ENCODE peak calls at places on chromosomes 4 and X, in five cellular contexts. H, R, B, P and K are unnamed samples.

GRCh38 chrX:13666836-13667235 is 13.9 kb downstream of the TCEANC start:
- DNase-seq in H (no peak), R (no peak), B (no peak), P (no peak), K (no peak)

GRCh38 chrX:30814978-30815377 is 74.1 kb downstream of the TAB3 start:
- DNase-seq in H (no peak), R (no peak), B (no peak), P (no peak), K (no peak)

GRCh38 chr4:168615294-168615693 is 118.4 kb downstream of the PALLD start:
- DNase-seq in H (peak; percentile 92), R (no peak), B (no peak), P (no peak), K (no peak)

GRCh38 chr4:119284876-119285611 is 36.9 kb downstream of the FABP2 start:
- DNase-seq in H (peak; percentile 63), R (no peak), B (no peak), P (no peak), K (no peak)

GRCh38 chr4:67809502-67809901 is 55.3 kb upstream of the GNRHR start:
- DNase-seq in H (no peak), R (no peak), B (no peak), P (no peak), K (no peak)

GRCh38 chr4:113882668-113883067 is 96.8 kb downstream of the ARSJ start:
- DNase-seq in H (peak; percentile 12), R (no peak), B (no peak), P (no peak), K (no peak)

GRCh38 chr4:67571975-67572374 is 13.4 kb downstream of the STAP1 start:
- DNase-seq in H (no peak), R (no peak), B (no peak), P (no peak), K (no peak)

GRCh38 chr4:165464813-165465381 is 86.1 kb downstream of the CPE start:
- DNase-seq in H (peak; percentile 81), R (no peak), B (no peak), P (no peak), K (no peak)

GRCh38 chrX:68832101-68832416 is 3.2 kb downstream of the EFNB1 start:
- DNase-seq in H (peak; percentile 84), R (peak; percentile 58), B (peak; percentile 79), P (peak; percentile 64), K (peak; percentile 72)

GRCh38 chr4:95637047-95637600 is 88.4 kb upstream of the UNC5C start:
- DNase-seq in H (peak; percentile 28), R (no peak), B (no peak), P (no peak), K (no peak)

GRCh38 chrX:123339201-123339905 is 155.3 kb downstream of the GRIA3 start:
- DNase-seq in H (peak; percentile 45), R (no peak), B (no peak), P (no peak), K (no peak)

GRCh38 chrX:68894142-68894512 is 65.3 kb downstream of the EFNB1 start:
- DNase-seq in H (no peak), R (no peak), B (peak; percentile 75), P (no peak), K (no peak)

GRCh38 chr4:2535386-2536192 is 858 bp upstream of the FAM193A start:
- DNase-seq in H (peak; percentile 50), R (peak; percentile 69), B (peak; percentile 90), P (peak; percentile 75), K (peak; percentile 80)

GRCh38 chr4:67437974-67438713 is 107.2 kb downstream of the CENPC start:
- DNase-seq in H (peak; percentile 84), R (no peak), B (no peak), P (no peak), K (no peak)

GRCh38 chr4:46648088-46648744 is 258.3 kb upstream of the GABRA2 start:
- DNase-seq in H (no peak), R (no peak), B (no peak), P (no peak), K (no peak)

GRCh38 chr4:2785613-2786012 is 7.3 kb upstream of the SH3BP2 start:
- DNase-seq in H (no peak), R (peak; percentile 39), B (peak; percentile 30), P (no peak), K (no peak)

GRCh38 chr4:78776729-78777555 is 792 bp downstream of the BMP2K start:
- DNase-seq in H (peak; percentile 77), R (peak; percentile 64), B (no peak), P (peak; percentile 79), K (peak; percentile 68)

GRCh38 chrX:103475381-103475780 is 43.9 kb downstream of the RAB40A start:
- DNase-seq in H (no peak), R (no peak), B (no peak), P (no peak), K (no peak)

GRCh38 chrX:51892921-51893745 is at the start of gene MAGED1:
- DNase-seq in H (peak; percentile 94), R (peak; percentile 88), B (peak; percentile 94), P (peak; percentile 89), K (peak; percentile 92)

GRCh38 chr4:168655182-168655581 is 158.3 kb downstream of the PALLD start:
- DNase-seq in H (no peak), R (no peak), B (no peak), P (no peak), K (no peak)

GRCh38 chr4:907103-907400 is 25.1 kb downstream of the GAK start:
- DNase-seq in H (no peak), R (no peak), B (no peak), P (no peak), K (no peak)

GRCh38 chr4:906311-907102 is 25.6 kb downstream of the GAK start:
- DNase-seq in H (no peak), R (no peak), B (no peak), P (no peak), K (no peak)

GRCh38 chr4:903066-904046 is 28.8 kb downstream of the GAK start:
- DNase-seq in H (no peak), R (no peak), B (no peak), P (no peak), K (no peak)

GRCh38 chr4:907691-908437 is 24.3 kb downstream of the GAK start:
- DNase-seq in H (no peak), R (no peak), B (no peak), P (no peak), K (no peak)

GRCh38 chr4:905485-906214 is 26.5 kb downstream of the GAK start:
- DNase-seq in H (no peak), R (no peak), B (no peak), P (no peak), K (no peak)
- H3K36me3 ChIP-seq in H (peaks cover 20% of the 10 kb centered on the region), R (peaks cover 59% of the 10 kb centered on the region), B (peaks cover under 1% of the 10 kb centered on the region), P (no peaks in the 10 kb centered on the region), K (peaks cover 12% of the 10 kb centered on the region)

GRCh38 chr4:186693159-186693815 is 30.4 kb downstream of the FAT1 start:
- DNase-seq in H (peak; percentile 83), R (peak; percentile 58), B (peak; percentile 91), P (peak; percentile 75), K (peak; percentile 78)
- H3K36me3 ChIP-seq in H (no peaks in the 10 kb centered on the region), R (no peaks in the 10 kb centered on the region), B (no peaks in the 10 kb centered on the region), P (no peaks in the 10 kb centered on the region), K (no peaks in the 10 kb centered on the region)

DNA sequence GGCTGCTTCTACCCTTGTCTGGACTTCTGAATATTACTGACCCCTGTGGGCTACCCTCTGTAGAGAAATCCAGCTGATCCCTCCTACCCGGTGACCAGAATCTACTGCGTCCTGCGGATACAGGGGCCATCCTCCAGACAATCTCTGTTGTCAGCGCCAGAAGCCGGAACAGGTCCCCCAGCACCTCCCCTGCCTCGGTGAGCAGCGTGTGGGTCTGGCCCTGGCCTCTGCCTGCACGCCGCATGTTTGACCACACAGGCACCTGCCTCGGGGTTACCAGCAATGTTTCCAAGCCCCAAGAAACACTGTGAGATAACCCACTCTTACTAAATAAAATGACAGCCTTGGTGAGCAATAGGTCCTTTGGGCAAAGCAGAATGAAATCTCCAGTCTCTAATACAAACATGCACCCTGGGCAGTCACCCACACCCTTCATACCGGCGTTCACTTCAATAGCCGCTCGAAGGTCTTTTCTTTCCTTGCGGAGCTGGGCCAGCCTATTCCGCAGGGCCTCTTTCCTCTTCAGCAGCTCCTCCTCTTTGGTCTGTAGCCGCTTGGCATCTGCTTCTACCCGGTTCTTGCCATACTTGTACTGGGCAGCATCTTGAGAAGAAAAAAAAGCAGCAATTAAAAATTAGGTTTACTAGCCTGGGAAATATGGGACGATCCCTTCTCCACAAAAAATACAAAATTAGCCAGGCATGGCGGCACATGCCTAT is 165.2 kb downstream of the AFAP1 start:
- DNase-seq in H (no peak), R (no peak), B (peak; percentile 43), P (no peak), K (peak; percentile 28)
- H3K36me3 ChIP-seq in H (peaks cover 91% of the 10 kb centered on the region), R (peaks cover 63% of the 10 kb centered on the region), B (peaks cover 6% of the 10 kb centered on the region), P (no peaks in the 10 kb centered on the region), K (peaks cover 44% of the 10 kb centered on the region)

GRCh38 chr4:87123241-87123640 is 97.2 kb downstream of the KLHL8 start:
- DNase-seq in H (no peak), R (no peak), B (no peak), P (no peak), K (no peak)
- H3K36me3 ChIP-seq in H (peaks cover 51% of the 10 kb centered on the region), R (peaks cover 63% of the 10 kb centered on the region), B (peaks cover 3% of the 10 kb centered on the region), P (no peaks in the 10 kb centered on the region), K (peaks cover 62% of the 10 kb centered on the region)

GRCh38 chr4:183670251-183670650 is 11.2 kb downstream of the TRAPPC11 start:
- DNase-seq in H (no peak), R (no peak), B (no peak), P (no peak), K (no peak)
- H3K36me3 ChIP-seq in H (peaks cover 71% of the 10 kb centered on the region), R (peaks cover 94% of the 10 kb centered on the region), B (no peaks in the 10 kb centered on the region), P (no peaks in the 10 kb centered on the region), K (peaks cover 71% of the 10 kb centered on the region)